ENCODE peak calls at places on chromosome 3, in seven cellular contexts. O is stomach, Q is H1, I is HCT116, H is breast epithelium, M is GM12891, V is upper lobe of left lung. J is an unnamed sample.

GRCh38 chr3:167184511-167184910 is 195.6 kb downstream of the ZBBX start:
- DNase-seq in O (no peak), Q (no peak), I (no peak), H (no peak), M (no peak), V (no peak), J (no peak)

GRCh38 chr3:115533218-115533617 is 90.1 kb upstream of the GAP43 start:
- DNase-seq in O (no peak), Q (no peak), I (no peak), H (no peak), M (no peak), V (no peak), J (no peak)

GRCh38 chr3:160200328-160200727 is 24.9 kb upstream of the C3orf80 start:
- DNase-seq in O (no peak), Q (no peak), I (no peak), H (no peak), M (no peak), V (no peak), J (no peak)

GRCh38 chr3:124444893-124445292 is 285.4 kb upstream of the UMPS start:
- DNase-seq in O (no peak), Q (no peak), I (no peak), H (no peak), M (no peak), V (no peak), J (no peak)

GRCh38 chr3:45082139-45082538 is 56.0 kb downstream of the CLEC3B start:
- DNase-seq in O (no peak), Q (no peak), I (no peak), H (no peak), M (no peak), V (no peak), J (no peak)

GRCh38 chr3:158094235-158094916 is 11.8 kb downstream of the SHOX2 start:
- DNase-seq in O (no peak), Q (peak), I (no peak), H (no peak), M (no peak), V (no peak), J (no peak)

GRCh38 chr3:71087109-71088018 is 496.2 kb downstream of the FOXP1 start:
- DNase-seq in O (no peak), Q (no peak), I (no peak), H (no peak), M (no peak), V (no peak), J (no peak)

GRCh38 chr3:29282431-29283296 is 1.8 kb downstream of the RBMS3 start:
- DNase-seq in O (no peak), Q (no peak), I (no peak), H (no peak), M (no peak), V (no peak), J (no peak)

GRCh38 chr3:36477655-36478054 is 97.4 kb downstream of the STAC start:
- DNase-seq in O (no peak), Q (no peak), I (no peak), H (no peak), M (no peak), V (no peak), J (no peak)

GRCh38 chr3:41247590-41247989 is 48.3 kb downstream of the CTNNB1 start:
- DNase-seq in O (no peak), Q (no peak), I (no peak), H (peak), M (no peak), V (no peak), J (no peak)

GRCh38 chr3:129558076-129558771 is 15.2 kb downstream of the H1-8 start:
- DNase-seq in O (no peak), Q (no peak), I (no peak), H (no peak), M (no peak), V (no peak), J (no peak)

GRCh38 chr3:156817931-156818765 is 8.0 kb upstream of the LEKR1 start:
- DNase-seq in O (no peak), Q (no peak), I (no peak), H (no peak), M (no peak), V (no peak), J (no peak)
- TF ChIP-seq POLR2AphosphoS5 in O (no peak), Q (no peak), I (no peak), H (no peak), M (no peak), V (no peak), J (no peak)

DNA sequence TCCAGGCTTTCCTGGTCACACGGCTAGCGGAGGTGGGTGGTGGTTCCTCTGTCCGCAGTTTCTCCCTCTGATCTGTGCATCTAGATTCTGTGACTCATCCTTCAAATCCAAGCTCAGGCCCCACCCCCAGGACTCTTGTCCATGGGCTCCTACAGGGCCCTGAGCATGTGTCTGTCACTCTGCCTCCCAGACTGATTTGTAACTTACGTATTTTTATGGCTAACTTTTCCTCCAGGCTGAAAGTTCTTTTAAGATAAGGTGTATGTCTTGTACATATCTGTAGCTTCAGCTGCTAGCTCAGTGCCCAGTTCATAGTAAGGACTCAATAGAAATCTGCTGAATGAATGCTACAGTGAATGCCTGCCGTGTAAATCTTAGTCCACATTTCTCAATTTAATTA is 8.0 kb downstream of the ESYT3 start:
- DNase-seq in O (no peak), Q (no peak), I (peak), H (no peak), M (no peak), V (peak), J (no peak)
- TF ChIP-seq POLR2AphosphoS5 in O (no peak), Q (no peak), I (no peak), H (no peak), M (no peak), V (no peak), J (no peak)

DNA sequence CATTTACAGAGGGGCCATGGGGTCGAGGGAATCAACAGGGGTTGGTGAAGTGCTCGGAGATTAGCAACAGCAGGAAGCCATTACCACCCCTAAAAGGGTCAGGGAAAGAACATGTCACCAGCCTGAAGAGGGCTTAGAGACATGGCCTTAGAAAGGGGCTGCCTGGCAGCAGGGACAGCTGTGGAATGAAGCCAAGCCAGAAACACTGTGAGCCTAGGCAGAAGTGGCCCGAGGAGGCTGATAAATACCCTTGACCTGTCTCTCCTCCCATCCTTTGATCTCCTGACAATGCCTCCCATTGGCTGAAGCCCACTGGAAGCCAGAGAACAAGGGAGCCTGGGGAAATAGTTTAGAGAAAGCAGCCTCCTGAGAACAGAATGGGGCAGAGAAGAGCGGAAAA is 31.4 kb downstream of the GPD1L start:
- DNase-seq in O (no peak), Q (no peak), I (no peak), H (no peak), M (no peak), V (no peak), J (no peak)
- TF ChIP-seq POLR2AphosphoS5 in O (no peak), Q (no peak), I (no peak), H (no peak), M (no peak), V (no peak), J (no peak)

DNA sequence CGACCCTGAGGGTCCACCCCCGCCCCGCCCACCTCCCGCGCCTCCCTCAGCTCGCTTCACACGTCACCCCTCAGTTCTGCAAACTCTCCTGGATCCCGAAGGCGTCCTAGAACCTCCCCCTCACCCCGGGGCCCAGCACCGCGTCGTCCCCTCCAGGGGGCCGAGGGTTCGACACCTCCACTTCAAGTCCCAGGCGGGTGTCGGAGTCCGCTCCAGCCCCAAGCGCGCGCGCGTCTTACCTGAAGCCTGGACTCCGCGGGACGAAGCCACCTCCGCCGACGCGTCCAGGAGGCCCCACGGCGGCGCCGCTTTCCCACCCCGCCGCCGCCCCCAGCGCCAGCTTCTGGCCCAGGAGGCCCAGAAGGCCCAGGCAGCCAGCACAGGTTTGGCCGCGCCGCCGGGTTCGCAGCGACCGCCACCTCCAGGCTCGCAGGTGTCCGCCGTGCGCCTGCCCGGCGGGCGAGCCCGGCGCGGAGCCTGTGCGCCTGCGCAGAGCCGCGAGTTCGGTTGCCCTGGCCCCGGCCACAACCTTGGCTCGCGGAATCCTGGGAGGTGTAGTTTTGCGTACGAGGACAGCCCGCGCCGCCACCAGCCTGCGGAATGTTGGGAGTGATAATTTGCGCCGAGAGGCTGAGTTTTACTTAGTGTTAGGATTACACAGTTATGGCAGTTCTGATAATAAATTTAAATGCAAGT is at the start of gene POMGNT2:
- DNase-seq in O (peak), Q (peak), I (peak), H (peak), M (peak), V (peak), J (peak)
- TF ChIP-seq POLR2AphosphoS5 in O (no peak), Q (no peak), I (peak), H (no peak), M (no peak), V (peak), J (no peak)